ENCODE peak calls at places on chromosomes 11 and 22, in five cellular contexts. L is Karpas-422, X is tibial artery, U is right atrium auricular region, E is fibroblast of lung. Q is an unnamed sample.

GRCh38 chr11:120686516-120686915 is 175.0 kb downstream of the GRIK4 start:
- DNase-seq in E (no peak), U (no peak), L (no peak), X (no peak), Q (no peak)

GRCh38 chr11:111303476-111303875 is 5.1 kb downstream of the POU2AF3 start:
- DNase-seq in X (no peak), E (peak), U (no peak), L (peak), Q (no peak)

GRCh38 chr11:236774-237767 is at the start of gene PSMD13:
- DNase-seq in E (peak), X (peak), L (peak), U (peak), Q (peak)

GRCh38 chr11:11772865-11773515 is 68.8 kb upstream of the USP47 start:
- DNase-seq in E (no peak), L (no peak), X (no peak), U (no peak), Q (no peak)

GRCh38 chr11:72786305-72787261 is 7.3 kb downstream of the STARD10 start:
- DNase-seq in U (no peak), X (no peak), E (no peak), L (no peak), Q (no peak)

GRCh38 chr11:2465201-2466068 is 20.6 kb downstream of the KCNQ1 start:
- DNase-seq in E (no peak), X (peak), L (no peak), U (no peak), Q (no peak)

GRCh38 chr11:105269862-105270261 is 130.3 kb upstream of the CARD18 start:
- DNase-seq in U (no peak), L (no peak), X (no peak), E (no peak), Q (no peak)

GRCh38 chr11:44814881-44815592 is 88.3 kb downstream of the TSPAN18 start:
- DNase-seq in X (no peak), E (peak), L (no peak), U (no peak), Q (peak)

GRCh38 chr22:49692499-49693225 is 135.0 kb downstream of the BRD1 start:
- DNase-seq in X (peak), L (no peak), U (no peak), E (no peak), Q (no peak)

GRCh38 chr22:19823191-19823590 is 31.5 kb downstream of the GNB1L start:
- DNase-seq in L (no peak), U (peak), E (no peak), X (peak), Q (no peak)

GRCh38 chr11:122656631-122657101 is 1.1 kb downstream of the UBASH3B start:
- DNase-seq in E (peak), X (no peak), U (no peak), L (peak), Q (no peak)

GRCh38 chr11:61098778-61099177 is 3.5 kb upstream of the CD5 start:
- DNase-seq in X (no peak), U (no peak), L (no peak), E (no peak), Q (no peak)

GRCh38 chr11:2363816-2364370 is 13.2 kb upstream of the CD81 start:
- DNase-seq in E (no peak), X (no peak), L (no peak), U (no peak), Q (no peak)

GRCh38 chr22:44403930-44404329 is 91.2 kb upstream of the SHISAL1 start:
- DNase-seq in U (no peak), L (no peak), X (peak), E (no peak), Q (no peak)

GRCh38 chr11:46119053-46119351 is 2.3 kb downstream of the PHF21A start:
- DNase-seq in X (no peak), U (no peak), L (no peak), E (no peak), Q (no peak)

GRCh38 chr11:120212259-120212888 is 1.5 kb downstream of the OAF start:
- DNase-seq in E (peak), L (no peak), X (no peak), U (no peak), Q (no peak)

GRCh38 chr11:121500717-121501116 is 48.0 kb upstream of the SORL1-AS1 start:
- DNase-seq in X (no peak), L (no peak), E (no peak), U (no peak), Q (no peak)

GRCh38 chr11:122144752-122145151 is 28.7 kb upstream of the BLID start:
- DNase-seq in U (no peak), X (no peak), L (no peak), E (no peak), Q (no peak)

GRCh38 chr11:75469785-75470405 is 36.9 kb upstream of the KLHL35 start:
- DNase-seq in L (peak), X (no peak), U (no peak), E (no peak), Q (no peak)

GRCh38 chr11:11493698-11494097 is 128.1 kb downstream of the GALNT18 start:
- DNase-seq in E (no peak), L (no peak), X (no peak), U (no peak), Q (no peak)

GRCh38 chr11:46696212-46696558 is 4.2 kb downstream of the ARHGAP1 start:
- DNase-seq in L (no peak), E (no peak), U (no peak), X (peak), Q (no peak)

GRCh38 chr11:134856371-134856971 is 444.4 kb upstream of the B3GAT1 start:
- DNase-seq in L (no peak), U (peak), X (no peak), E (no peak), Q (no peak)

GRCh38 chr11:790721-791564 is 1.1 kb upstream of the CEND1 start:
- DNase-seq in X (no peak), E (peak), L (peak), U (no peak), Q (peak)

GRCh38 chr11:30172872-30173271 is 57.9 kb upstream of the FSHB start:
- DNase-seq in E (no peak), U (no peak), L (no peak), X (no peak), Q (no peak)

GRCh38 chr11:70063555-70063954 is 14.6 kb upstream of the ANO1 start:
- DNase-seq in L (no peak), E (no peak), U (peak), X (no peak), Q (no peak)

GRCh38 chr11:73907191-73907590 is 30.4 kb downstream of the PAAF1 start:
- DNase-seq in L (no peak), U (no peak), E (peak), X (no peak), Q (peak)

GRCh38 chr11:380095-380480 is 10.8 kb downstream of the B4GALNT4 start:
- DNase-seq in E (no peak), U (no peak), X (no peak), L (no peak), Q (no peak)

DNA sequence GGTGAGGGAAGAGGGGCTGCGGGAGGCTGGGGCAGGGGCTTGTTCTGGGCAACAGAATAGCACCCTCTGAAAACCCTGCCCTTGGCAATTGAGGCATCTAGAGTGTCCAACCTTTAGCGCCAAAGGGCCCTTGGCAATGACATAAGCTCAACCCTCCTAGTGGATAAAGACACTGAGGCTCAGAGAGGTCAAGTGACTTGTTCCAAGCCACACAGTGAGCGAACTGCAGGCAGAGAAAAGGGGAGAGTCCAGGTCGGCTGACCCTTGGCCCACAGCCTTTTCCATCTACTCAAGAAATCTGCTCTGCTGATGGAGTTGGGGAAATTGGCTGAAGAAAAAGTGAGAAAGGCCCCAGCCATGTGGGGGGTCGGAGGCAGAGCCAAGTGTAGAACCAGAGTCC is 2.9 kb downstream of the SEC14L2 start:
- DNase-seq in L (no peak), U (no peak), X (no peak), E (no peak), Q (no peak)
- H3K4me3 ChIP-seq in L (no peak), U (no peak), X (no peak), E (no peak), Q (no peak)

GRCh38 chr11:109109916-109110315 is 312.1 kb upstream of the C11orf87 start:
- DNase-seq in U (no peak), E (peak), X (no peak), L (no peak), Q (no peak)
- H3K4me3 ChIP-seq in U (no peak), E (no peak), X (no peak), L (no peak), Q (no peak)

DNA sequence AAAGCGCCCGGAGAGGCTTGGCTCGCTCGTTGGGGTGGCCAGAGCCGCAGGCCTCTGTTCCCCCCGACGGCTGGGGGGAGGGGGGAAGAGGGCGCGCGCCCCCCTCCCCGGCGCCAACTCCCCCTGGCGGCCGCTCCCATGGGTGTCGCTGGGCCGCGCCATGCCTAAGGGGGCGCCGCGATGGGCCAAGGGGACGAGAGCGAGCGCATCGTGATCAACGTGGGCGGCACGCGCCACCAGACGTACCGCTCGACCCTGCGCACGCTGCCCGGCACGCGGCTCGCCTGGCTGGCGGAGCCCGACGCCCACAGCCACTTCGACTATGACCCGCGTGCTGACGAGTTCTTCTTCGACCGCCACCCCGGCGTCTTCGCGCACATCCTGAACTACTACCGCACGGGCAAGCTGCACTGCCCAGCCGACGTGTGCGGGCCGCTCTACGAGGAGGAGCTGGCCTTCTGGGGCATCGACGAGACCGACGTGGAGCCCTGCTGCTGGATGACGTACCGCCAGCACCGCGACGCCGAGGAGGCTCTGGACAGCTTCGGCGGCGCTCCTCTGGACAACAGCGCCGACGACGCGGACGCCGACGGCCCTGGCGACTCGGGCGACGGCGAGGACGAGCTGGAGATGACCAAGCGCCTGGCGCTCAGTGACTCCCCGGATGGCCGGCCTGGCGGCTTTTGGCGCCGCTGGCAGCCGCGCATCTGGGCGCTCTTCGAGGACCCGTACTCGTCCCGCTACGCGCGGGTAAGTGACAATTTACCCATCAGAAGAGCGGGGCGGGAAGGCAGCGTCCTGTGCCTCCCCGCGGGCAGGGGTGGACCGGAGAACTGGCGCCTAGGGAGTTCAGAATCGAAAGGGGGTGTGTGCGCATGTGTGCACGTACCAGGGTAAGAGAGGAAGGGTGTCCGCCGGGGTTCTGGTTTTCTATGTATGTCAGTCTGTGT is 1.5 kb downstream of the KCNC1 start:
- DNase-seq in X (peak), L (no peak), E (no peak), U (no peak), Q (no peak)
- H3K4me3 ChIP-seq in X (peak), L (no peak), E (no peak), U (no peak), Q (no peak)

GRCh38 chr22:24181088-24181995 is at the start of gene SUSD2:
- DNase-seq in U (no peak), E (no peak), L (peak), X (no peak), Q (no peak)

GRCh38 chr22:24180316-24181087 is 785 bp upstream of the SUSD2 start:
- DNase-seq in L (peak), U (no peak), X (no peak), E (no peak), Q (no peak)

GRCh38 chr22:24184057-24184798 is 2.9 kb downstream of the SUSD2 start:
- DNase-seq in U (no peak), X (no peak), L (no peak), E (no peak), Q (no peak)

GRCh38 chr22:24183321-24184031 is 2.2 kb downstream of the SUSD2 start:
- DNase-seq in X (no peak), E (no peak), U (no peak), L (no peak), Q (no peak)

DNA sequence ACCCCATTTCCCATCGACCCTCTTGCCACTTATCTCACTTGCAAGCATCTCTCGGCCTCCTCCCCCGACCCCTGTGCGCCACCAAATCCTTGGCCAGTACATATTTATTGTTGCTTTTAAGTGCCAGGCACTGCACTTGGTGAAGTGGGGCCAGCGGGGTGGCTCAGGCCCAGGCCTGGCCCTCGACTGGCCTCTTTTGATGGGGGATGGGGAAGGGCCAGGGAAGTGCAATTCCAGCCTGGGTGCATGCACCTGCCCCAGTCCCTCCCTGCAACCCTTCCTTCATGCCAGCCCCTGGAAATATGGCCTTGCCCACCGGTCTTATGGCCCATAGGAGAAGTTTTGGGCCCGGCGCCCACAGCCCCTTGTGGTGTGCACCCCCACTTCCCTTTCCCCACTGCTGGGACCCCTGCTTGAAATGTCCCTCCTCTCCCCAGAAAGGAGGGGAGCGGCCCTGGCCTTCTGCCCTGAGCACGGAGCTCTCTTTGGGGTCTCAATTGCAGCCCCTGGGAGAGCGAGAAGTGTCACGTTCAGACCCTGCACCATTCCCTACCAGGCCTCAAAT is 791 bp downstream of the SUSD2 start:
- DNase-seq in L (no peak), U (no peak), X (no peak), E (no peak), Q (no peak)
- H3K4me3 ChIP-seq in L (no peak), U (no peak), X (peak), E (no peak), Q (no peak)

GRCh38 chr22:37018815-37019308 is 385 bp downstream of the TST start:
- DNase-seq in L (no peak), U (peak), E (peak), X (peak), Q (peak)
- H3K4me3 ChIP-seq in L (peak), U (peak), E (peak), X (peak), Q (peak)

GRCh38 chr11:115244314-115244713 is 259.9 kb downstream of the CADM1 start:
- DNase-seq in E (peak), L (no peak), U (no peak), X (no peak), Q (no peak)

GRCh38 chr11:115241899-115242298 is 262.3 kb downstream of the CADM1 start:
- DNase-seq in L (no peak), X (no peak), U (no peak), E (no peak), Q (no peak)

GRCh38 chr11:115238802-115239201 is 265.4 kb downstream of the CADM1 start:
- DNase-seq in X (no peak), E (no peak), U (no peak), L (no peak), Q (peak)

GRCh38 chr11:115244758-115245157 is 259.5 kb downstream of the CADM1 start:
- DNase-seq in L (no peak), E (peak), X (no peak), U (no peak), Q (no peak)

GRCh38 chr11:115242982-115243381 is 261.2 kb downstream of the CADM1 start:
- DNase-seq in U (no peak), E (no peak), L (no peak), X (no peak), Q (no peak)
- H3K4me3 ChIP-seq in U (no peak), E (no peak), L (no peak), X (no peak), Q (no peak)

DNA sequence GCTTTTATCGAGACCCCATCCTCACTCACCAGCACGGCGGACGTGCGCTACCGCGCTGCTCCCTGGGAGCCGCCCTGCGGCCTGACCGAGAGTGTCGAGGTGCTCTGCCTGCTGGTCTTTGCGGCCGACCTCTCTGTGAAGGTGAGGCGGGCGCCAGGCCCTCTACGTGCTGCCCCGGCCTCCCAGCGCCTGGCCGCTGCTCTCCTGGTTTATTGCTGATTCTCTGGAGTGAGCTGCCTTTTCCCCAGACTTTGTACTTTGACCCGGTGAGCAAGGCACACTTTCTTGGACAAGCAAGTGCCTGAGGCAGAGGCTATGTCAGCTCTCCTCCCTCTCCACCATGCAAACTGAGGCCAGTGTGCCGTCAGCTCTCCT is 6.5 kb downstream of the TPCN2 start:
- DNase-seq in L (peak), U (no peak), X (no peak), E (no peak), Q (no peak)
- H3K4me3 ChIP-seq in L (peak), U (no peak), X (no peak), E (no peak), Q (no peak)